ENCODE peak calls at places on chromosomes 6 and 20, in six cellular contexts. One of them, this sample, is unnamed.

GRCh38 chr20:25310268-25310920 is 62.5 kb downstream of the PYGB start:
- DNase-seq in heart left ventricle: no peak
- DNase-seq in A549: peak
- DNase-seq in endothelial cell of umbilical vein: peak
- DNase-seq in ovary: no peak
- DNase-seq in stomach: peak
- DNase-seq in this sample: peak

GRCh38 chr6:9205645-9206044 is 770.3 kb upstream of the SLC35B3 start:
- DNase-seq in heart left ventricle: no peak
- DNase-seq in A549: no peak
- DNase-seq in endothelial cell of umbilical vein: no peak
- DNase-seq in ovary: no peak
- DNase-seq in stomach: no peak
- DNase-seq in this sample: no peak

GRCh38 chr6:144602523-144603180 is 317.5 kb downstream of the UTRN start:
- DNase-seq in heart left ventricle: no peak
- DNase-seq in A549: no peak
- DNase-seq in endothelial cell of umbilical vein: no peak
- DNase-seq in ovary: no peak
- DNase-seq in stomach: no peak
- DNase-seq in this sample: no peak

GRCh38 chr20:32441638-32442037 is 83.5 kb downstream of the ASXL1 start:
- DNase-seq in heart left ventricle: no peak
- DNase-seq in A549: no peak
- DNase-seq in endothelial cell of umbilical vein: no peak
- DNase-seq in ovary: no peak
- DNase-seq in stomach: peak
- DNase-seq in this sample: peak

GRCh38 chr6:4066029-4066755 is 12.7 kb downstream of the FAM217A start:
- DNase-seq in heart left ventricle: no peak
- DNase-seq in A549: no peak
- DNase-seq in endothelial cell of umbilical vein: no peak
- DNase-seq in ovary: no peak
- DNase-seq in stomach: no peak
- DNase-seq in this sample: no peak

GRCh38 chr6:145562771-145563615 is 172.3 kb downstream of the EPM2A start:
- DNase-seq in heart left ventricle: no peak
- DNase-seq in A549: no peak
- DNase-seq in endothelial cell of umbilical vein: no peak
- DNase-seq in ovary: no peak
- DNase-seq in stomach: no peak
- DNase-seq in this sample: no peak

GRCh38 chr6:31659649-31660223 is 842 bp downstream of the C6orf47 start:
- DNase-seq in heart left ventricle: no peak
- DNase-seq in A549: no peak
- DNase-seq in endothelial cell of umbilical vein: peak
- DNase-seq in ovary: no peak
- DNase-seq in stomach: no peak
- DNase-seq in this sample: no peak

GRCh38 chr6:90654806-90655205 is 67.9 kb upstream of the MAP3K7 start:
- DNase-seq in heart left ventricle: no peak
- DNase-seq in A549: no peak
- DNase-seq in endothelial cell of umbilical vein: no peak
- DNase-seq in ovary: no peak
- DNase-seq in stomach: no peak
- DNase-seq in this sample: no peak

GRCh38 chr20:36342721-36343120 is 36.6 kb downstream of the DLGAP4 start:
- DNase-seq in heart left ventricle: no peak
- DNase-seq in A549: no peak
- DNase-seq in endothelial cell of umbilical vein: no peak
- DNase-seq in ovary: no peak
- DNase-seq in stomach: no peak
- DNase-seq in this sample: no peak

GRCh38 chr6:34476462-34476861 is 10.6 kb downstream of the PACSIN1 start:
- DNase-seq in heart left ventricle: no peak
- DNase-seq in A549: no peak
- DNase-seq in endothelial cell of umbilical vein: no peak
- DNase-seq in ovary: no peak
- DNase-seq in stomach: no peak
- DNase-seq in this sample: no peak

GRCh38 chr6:124676033-124676432 is 286.2 kb upstream of the RNF217 start:
- DNase-seq in heart left ventricle: no peak
- DNase-seq in A549: no peak
- DNase-seq in endothelial cell of umbilical vein: no peak
- DNase-seq in ovary: no peak
- DNase-seq in stomach: no peak
- DNase-seq in this sample: no peak

GRCh38 chr6:99521557-99522286 is 6.5 kb upstream of the USP45 start:
- DNase-seq in heart left ventricle: no peak
- DNase-seq in A549: no peak
- DNase-seq in endothelial cell of umbilical vein: no peak
- DNase-seq in ovary: peak
- DNase-seq in stomach: no peak
- DNase-seq in this sample: no peak

GRCh38 chr20:33702861-33703260 is 16.7 kb upstream of the E2F1 start:
- DNase-seq in heart left ventricle: peak
- DNase-seq in A549: no peak
- DNase-seq in endothelial cell of umbilical vein: no peak
- DNase-seq in ovary: no peak
- DNase-seq in stomach: no peak
- DNase-seq in this sample: no peak

GRCh38 chr6:40794581-40794980 is 207.4 kb upstream of the LRFN2 start:
- DNase-seq in heart left ventricle: no peak
- DNase-seq in A549: no peak
- DNase-seq in endothelial cell of umbilical vein: no peak
- DNase-seq in ovary: no peak
- DNase-seq in stomach: no peak
- DNase-seq in this sample: no peak

GRCh38 chr20:40689100-40689942 is at the start of gene MAFB:
- DNase-seq in heart left ventricle: peak
- DNase-seq in A549: peak
- DNase-seq in endothelial cell of umbilical vein: peak
- DNase-seq in ovary: peak
- DNase-seq in stomach: peak
- DNase-seq in this sample: peak

GRCh38 chr20:63097336-63097831 is 90.6 kb upstream of the BHLHE23 start:
- DNase-seq in heart left ventricle: no peak
- DNase-seq in A549: no peak
- DNase-seq in endothelial cell of umbilical vein: no peak
- DNase-seq in ovary: no peak
- DNase-seq in stomach: no peak
- DNase-seq in this sample: no peak

GRCh38 chr6:83192456-83192855 is 609 bp downstream of the PGM3 start:
- DNase-seq in heart left ventricle: no peak
- DNase-seq in A549: no peak
- DNase-seq in endothelial cell of umbilical vein: no peak
- DNase-seq in ovary: no peak
- DNase-seq in stomach: no peak
- DNase-seq in this sample: no peak

GRCh38 chr6:169839493-169839892 is 88.1 kb downstream of the ERMARD start:
- DNase-seq in heart left ventricle: no peak
- DNase-seq in A549: no peak
- DNase-seq in endothelial cell of umbilical vein: no peak
- DNase-seq in ovary: no peak
- DNase-seq in stomach: peak
- DNase-seq in this sample: no peak

GRCh38 chr20:50292324-50293243 is 102.0 kb downstream of the CEBPB start:
- DNase-seq in heart left ventricle: peak
- DNase-seq in A549: peak
- DNase-seq in endothelial cell of umbilical vein: peak
- DNase-seq in ovary: peak
- DNase-seq in stomach: peak
- DNase-seq in this sample: peak

GRCh38 chr6:135179920-135180457 is 1.1 kb upstream of the MYB start:
- DNase-seq in heart left ventricle: no peak
- DNase-seq in A549: no peak
- DNase-seq in endothelial cell of umbilical vein: no peak
- DNase-seq in ovary: no peak
- DNase-seq in stomach: no peak
- DNase-seq in this sample: no peak

GRCh38 chr20:58981564-58982364 is 708 bp downstream of the NELFCD start:
- DNase-seq in heart left ventricle: no peak
- DNase-seq in A549: peak
- DNase-seq in endothelial cell of umbilical vein: peak
- DNase-seq in ovary: peak
- DNase-seq in stomach: peak
- DNase-seq in this sample: no peak

GRCh38 chr20:18926972-18927371 is 113.4 kb downstream of the SCP2D1 start:
- DNase-seq in heart left ventricle: no peak
- DNase-seq in A549: no peak
- DNase-seq in endothelial cell of umbilical vein: no peak
- DNase-seq in ovary: no peak
- DNase-seq in stomach: no peak
- DNase-seq in this sample: no peak

GRCh38 chr6:41367700-41368099 is 32.3 kb downstream of the NCR2 start:
- DNase-seq in heart left ventricle: peak
- DNase-seq in A549: peak
- DNase-seq in endothelial cell of umbilical vein: peak
- DNase-seq in ovary: peak
- DNase-seq in stomach: peak
- DNase-seq in this sample: peak

GRCh38 chr6:118659513-118660217 is 8.3 kb upstream of the CEP85L start:
- DNase-seq in heart left ventricle: no peak
- DNase-seq in A549: no peak
- DNase-seq in endothelial cell of umbilical vein: no peak
- DNase-seq in ovary: no peak
- DNase-seq in stomach: peak
- DNase-seq in this sample: no peak

GRCh38 chr6:40715501-40716403 is 128.6 kb upstream of the LRFN2 start:
- DNase-seq in heart left ventricle: no peak
- DNase-seq in A549: no peak
- DNase-seq in endothelial cell of umbilical vein: no peak
- DNase-seq in ovary: no peak
- DNase-seq in stomach: peak
- DNase-seq in this sample: no peak

GRCh38 chr6:41021832-41022231 is 17.2 kb downstream of the UNC5CL start:
- DNase-seq in heart left ventricle: no peak
- DNase-seq in A549: peak
- DNase-seq in endothelial cell of umbilical vein: peak
- DNase-seq in ovary: peak
- DNase-seq in stomach: no peak
- DNase-seq in this sample: no peak

GRCh38 chr20:15760217-15760567 is 813.1 kb downstream of the KIF16B start:
- DNase-seq in heart left ventricle: no peak
- DNase-seq in A549: no peak
- DNase-seq in endothelial cell of umbilical vein: no peak
- DNase-seq in ovary: no peak
- DNase-seq in stomach: no peak
- DNase-seq in this sample: no peak

GRCh38 chr20:46303176-46303956 is 4.9 kb downstream of the CDH22 start:
- DNase-seq in heart left ventricle: no peak
- DNase-seq in A549: no peak
- DNase-seq in endothelial cell of umbilical vein: no peak
- DNase-seq in ovary: no peak
- DNase-seq in stomach: no peak
- DNase-seq in this sample: no peak

GRCh38 chr6:132797975-132798819 is at the start of gene SLC18B1:
- DNase-seq in heart left ventricle: peak
- DNase-seq in A549: no peak
- DNase-seq in endothelial cell of umbilical vein: peak
- DNase-seq in ovary: peak
- DNase-seq in stomach: peak
- DNase-seq in this sample: peak

GRCh38 chr6:158697798-158698197 is 47.9 kb downstream of the SYTL3 start:
- DNase-seq in heart left ventricle: no peak
- DNase-seq in A549: no peak
- DNase-seq in endothelial cell of umbilical vein: no peak
- DNase-seq in ovary: no peak
- DNase-seq in stomach: no peak
- DNase-seq in this sample: no peak

GRCh38 chr6:124524821-124525220 is 437.4 kb upstream of the RNF217 start:
- DNase-seq in heart left ventricle: no peak
- DNase-seq in A549: no peak
- DNase-seq in endothelial cell of umbilical vein: no peak
- DNase-seq in ovary: no peak
- DNase-seq in stomach: no peak
- DNase-seq in this sample: no peak

GRCh38 chr20:48184229-48184628 is 398.9 kb upstream of the SULF2 start:
- DNase-seq in heart left ventricle: no peak
- DNase-seq in A549: no peak
- DNase-seq in endothelial cell of umbilical vein: no peak
- DNase-seq in ovary: no peak
- DNase-seq in stomach: no peak
- DNase-seq in this sample: no peak

GRCh38 chr20:8757146-8757545 is 311.7 kb upstream of the PLCB4 start:
- DNase-seq in heart left ventricle: no peak
- DNase-seq in A549: no peak
- DNase-seq in endothelial cell of umbilical vein: no peak
- DNase-seq in ovary: no peak
- DNase-seq in stomach: no peak
- DNase-seq in this sample: no peak

GRCh38 chr20:22775671-22776139 is 191.3 kb upstream of the FOXA2 start:
- DNase-seq in heart left ventricle: no peak
- DNase-seq in A549: peak
- DNase-seq in endothelial cell of umbilical vein: peak
- DNase-seq in ovary: no peak
- DNase-seq in stomach: no peak
- DNase-seq in this sample: no peak
- TF ChIP-seq POLR2A in heart left ventricle: no peak
- TF ChIP-seq POLR2A in A549: no peak
- TF ChIP-seq POLR2A in endothelial cell of umbilical vein: no peak
- TF ChIP-seq POLR2A in ovary: no peak
- TF ChIP-seq POLR2A in stomach: no peak
- TF ChIP-seq POLR2A in this sample: no peak

DNA sequence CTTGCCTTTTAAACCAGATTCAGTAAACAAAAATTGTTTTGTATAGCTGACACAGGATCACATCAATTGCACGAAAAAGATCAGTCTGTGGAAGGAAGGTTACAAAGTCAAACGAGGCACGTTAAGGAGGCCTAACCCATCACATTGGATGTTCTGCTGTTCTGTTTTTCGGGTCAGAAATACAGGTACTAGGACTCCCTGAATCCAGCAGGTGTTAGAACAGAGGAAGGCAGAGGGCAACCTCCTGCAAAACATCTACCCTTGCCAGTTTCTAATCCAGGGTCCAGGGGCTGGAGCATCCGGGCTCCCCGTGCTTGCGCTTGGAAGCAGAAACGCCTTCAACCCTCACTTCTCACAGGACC is 64.6 kb downstream of the PLG start:
- DNase-seq in heart left ventricle: no peak
- DNase-seq in A549: no peak
- DNase-seq in endothelial cell of umbilical vein: no peak
- DNase-seq in ovary: no peak
- DNase-seq in stomach: no peak
- DNase-seq in this sample: no peak
- H3K4me3 ChIP-seq in heart left ventricle: no peak
- H3K4me3 ChIP-seq in A549: peak
- H3K4me3 ChIP-seq in endothelial cell of umbilical vein: no peak
- H3K4me3 ChIP-seq in ovary: peak
- H3K4me3 ChIP-seq in stomach: peak
- H3K4me3 ChIP-seq in this sample: no peak

GRCh38 chr6:13574571-13575376 is at the start of gene SIRT5:
- DNase-seq in heart left ventricle: peak
- DNase-seq in A549: peak
- DNase-seq in endothelial cell of umbilical vein: peak
- DNase-seq in ovary: peak
- DNase-seq in stomach: peak
- DNase-seq in this sample: peak
- TF ChIP-seq POLR2A in heart left ventricle: peak
- TF ChIP-seq POLR2A in A549: peak
- TF ChIP-seq POLR2A in endothelial cell of umbilical vein: no peak
- TF ChIP-seq POLR2A in ovary: peak
- TF ChIP-seq POLR2A in stomach: no peak
- TF ChIP-seq POLR2A in this sample: no peak

GRCh38 chr6:150844371-150844770 is 21.1 kb upstream of the MTHFD1L start:
- DNase-seq in heart left ventricle: no peak
- DNase-seq in A549: no peak
- DNase-seq in endothelial cell of umbilical vein: no peak
- DNase-seq in ovary: no peak
- DNase-seq in stomach: no peak
- DNase-seq in this sample: no peak
- H3K4me3 ChIP-seq in heart left ventricle: no peak
- H3K4me3 ChIP-seq in A549: no peak
- H3K4me3 ChIP-seq in endothelial cell of umbilical vein: no peak
- H3K4me3 ChIP-seq in ovary: no peak
- H3K4me3 ChIP-seq in stomach: no peak
- H3K4me3 ChIP-seq in this sample: no peak